ENCODE peak calls at places on chromosomes 12 and 14, in ten cellular contexts. T is upper lobe of left lung, F is K562, K is Panc1, P is GM12892, W is vagina, Y is GM12891, Q is stomach, X is SK-N-SH, A is transverse colon. G is an unnamed sample.

GRCh38 chr12:20798561-20798960 is 11.9 kb upstream of the SLCO1B3 start:
- DNase-seq in T (no peak), F (no peak), K (no peak), P (no peak), W (no peak), Y (no peak), Q (no peak), X (peak; percentile 14), A (no peak), G (no peak)

GRCh38 chr14:55581011-55581806 is 1.2 kb downstream of the KTN1 start:
- DNase-seq in T (peak; percentile 88), F (peak; percentile 15), K (no peak), P (peak; percentile 2), W (no peak), Y (no peak), Q (peak; percentile 42), X (peak; percentile 72), A (peak; percentile 44), G (no peak)

GRCh38 chr14:50830044-50830931 is 674 bp downstream of the NIN start:
- DNase-seq in T (peak; percentile 92), F (peak; percentile 61), K (no peak), P (peak; percentile 41), W (no peak), Y (peak; percentile 47), Q (peak; percentile 51), X (peak; percentile 85), A (peak; percentile 52), G (peak; percentile 83)

GRCh38 chr12:42447371-42447786 is 121.4 kb downstream of the PPHLN1 start:
- DNase-seq in T (no peak), F (no peak), K (no peak), P (no peak), W (no peak), Y (no peak), Q (no peak), X (peak; percentile 27), A (no peak), G (no peak)

GRCh38 chr12:54300732-54301427 is at the start of gene NFE2:
- DNase-seq in T (peak; percentile 92), F (peak; percentile 70), K (no peak), P (no peak), W (no peak), Y (peak; percentile 32), Q (peak; percentile 66), X (peak; percentile 49), A (peak; percentile 54), G (peak; percentile 84)

GRCh38 chr14:54688229-54688628 is 121.3 kb downstream of the SAMD4A start:
- DNase-seq in T (no peak), F (no peak), K (no peak), P (no peak), W (no peak), Y (no peak), Q (no peak), X (no peak), A (no peak), G (no peak)

GRCh38 chr14:100072783-100073346 is 7.6 kb downstream of the EVL start:
- DNase-seq in T (no peak), F (peak; percentile 30), K (no peak), P (no peak), W (no peak), Y (no peak), Q (peak; percentile 47), X (no peak), A (peak; percentile 75), G (no peak)

GRCh38 chr14:88013750-88014349 is 8.9 kb downstream of the GPR65 start:
- DNase-seq in T (no peak), F (peak; percentile 62), K (peak; percentile 48), P (peak; percentile 4), W (no peak), Y (no peak), Q (peak; percentile 74), X (peak; percentile 53), A (peak; percentile 63), G (peak; percentile 83)

GRCh38 chr12:104215638-104216297 is at the start of gene TXNRD1:
- DNase-seq in T (peak; percentile 97), F (peak; percentile 84), K (peak; percentile 32), P (peak; percentile 88), W (peak; percentile 88), Y (peak; percentile 86), Q (peak; percentile 87), X (no peak), A (peak; percentile 86), G (peak; percentile 84)
- TF ChIP-seq POLR2AphosphoS5 in T (peak; percentile 78), F (no peak), K (no peak), P (no peak), W (peak; percentile 80), Y (no peak), Q (peak; percentile 79), X (no peak), A (peak; percentile 67), G (peak; percentile 51)

GRCh38 chr14:32564591-32564990 is 235.5 kb downstream of the AKAP6 start:
- DNase-seq in T (no peak), F (no peak), K (no peak), P (no peak), W (no peak), Y (no peak), Q (no peak), X (no peak), A (no peak), G (no peak)

GRCh38 chr14:32559048-32559447 is 229.9 kb downstream of the AKAP6 start:
- DNase-seq in T (no peak), F (no peak), K (no peak), P (no peak), W (no peak), Y (no peak), Q (no peak), X (no peak), A (no peak), G (no peak)

GRCh38 chr14:32559595-32559994 is 230.5 kb downstream of the AKAP6 start:
- DNase-seq in T (no peak), F (no peak), K (no peak), P (no peak), W (no peak), Y (no peak), Q (no peak), X (no peak), A (no peak), G (no peak)

GRCh38 chr14:32560213-32560857 is 231.2 kb downstream of the AKAP6 start:
- DNase-seq in T (no peak), F (peak; percentile 43), K (peak; percentile 30), P (no peak), W (no peak), Y (peak; percentile 12), Q (peak; percentile 31), X (peak; percentile 59), A (peak; percentile 57), G (no peak)

DNA sequence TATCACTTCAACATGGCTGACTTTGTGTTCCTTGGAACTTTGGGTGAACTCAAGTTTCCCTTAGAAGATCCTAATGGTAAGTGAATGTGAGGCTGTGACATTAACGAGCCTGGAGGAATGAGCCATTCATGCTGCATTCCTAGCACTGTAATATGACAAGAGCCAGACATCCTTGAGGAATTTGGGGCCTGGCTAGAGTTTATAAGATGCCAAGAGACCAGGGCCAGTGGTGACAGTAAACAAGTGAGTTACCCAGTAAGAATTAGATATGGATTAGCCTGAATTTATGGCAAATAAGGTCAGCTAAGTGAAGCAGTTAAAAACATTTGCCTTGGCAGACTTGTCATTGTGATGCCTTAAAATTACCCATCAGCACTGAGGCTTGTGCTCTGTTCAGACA is 232.4 kb downstream of the AKAP6 start:
- DNase-seq in T (no peak), F (no peak), K (no peak), P (no peak), W (no peak), Y (no peak), Q (no peak), X (no peak), A (no peak), G (no peak)
- TF ChIP-seq POLR2AphosphoS5 in T (no peak), F (no peak), K (no peak), P (no peak), W (no peak), Y (no peak), Q (peak; percentile 32), X (peak; percentile 83), A (peak; percentile 80), G (no peak)

GRCh38 chr14:53016919-53017318 is 66.1 kb upstream of the FERMT2 start:
- DNase-seq in T (no peak), F (no peak), K (no peak), P (no peak), W (no peak), Y (no peak), Q (no peak), X (no peak), A (no peak), G (no peak)

GRCh38 chr14:53016491-53016890 is 65.6 kb upstream of the FERMT2 start:
- DNase-seq in T (no peak), F (no peak), K (no peak), P (no peak), W (no peak), Y (no peak), Q (no peak), X (no peak), A (no peak), G (no peak)

GRCh38 chr14:53010193-53010592 is 59.3 kb upstream of the FERMT2 start:
- DNase-seq in T (no peak), F (no peak), K (no peak), P (no peak), W (no peak), Y (no peak), Q (no peak), X (no peak), A (no peak), G (no peak)

GRCh38 chr14:53006931-53007330 is 56.1 kb upstream of the FERMT2 start:
- DNase-seq in T (no peak), F (no peak), K (no peak), P (no peak), W (no peak), Y (no peak), Q (no peak), X (no peak), A (no peak), G (no peak)

GRCh38 chr14:53011053-53011462 is 60.2 kb upstream of the FERMT2 start:
- DNase-seq in T (no peak), F (no peak), K (no peak), P (no peak), W (peak; percentile 96), Y (no peak), Q (peak; percentile 41), X (no peak), A (peak; percentile 46), G (peak; percentile 88)
- TF ChIP-seq POLR2AphosphoS5 in T (peak; percentile 34), F (no peak), K (no peak), P (no peak), W (peak; percentile 52), Y (no peak), Q (no peak), X (no peak), A (peak; percentile 71), G (peak; percentile 71)

GRCh38 chr12:89945123-89945522 is 236.5 kb upstream of the ATP2B1 start:
- DNase-seq in T (no peak), F (no peak), K (no peak), P (no peak), W (no peak), Y (no peak), Q (no peak), X (no peak), A (no peak), G (no peak)

GRCh38 chr12:89946518-89946917 is 237.9 kb upstream of the ATP2B1 start:
- DNase-seq in T (no peak), F (no peak), K (no peak), P (no peak), W (no peak), Y (no peak), Q (no peak), X (no peak), A (peak; percentile 30), G (no peak)

GRCh38 chr12:89948266-89949175 is 239.9 kb upstream of the ATP2B1 start:
- DNase-seq in T (no peak), F (no peak), K (no peak), P (no peak), W (no peak), Y (no peak), Q (no peak), X (no peak), A (no peak), G (no peak)

GRCh38 chr12:89949457-89950195 is 241.0 kb upstream of the ATP2B1 start:
- DNase-seq in T (no peak), F (peak; percentile 8), K (peak; percentile 39), P (peak; percentile 22), W (no peak), Y (no peak), Q (no peak), X (no peak), A (peak; percentile 45), G (no peak)

GRCh38 chr12:89947437-89948265 is 239.0 kb upstream of the ATP2B1 start:
- DNase-seq in T (no peak), F (no peak), K (peak; percentile 38), P (no peak), W (no peak), Y (no peak), Q (no peak), X (no peak), A (no peak), G (no peak)
- TF ChIP-seq POLR2AphosphoS5 in T (no peak), F (no peak), K (no peak), P (no peak), W (no peak), Y (no peak), Q (peak; percentile 37), X (peak; percentile 25), A (peak; percentile 71), G (no peak)

G was measured in suprapubic skin.